ENCODE peak calls at places on chromosomes 13 and 19, in nine cellular contexts. P is esophagus squamous epithelium, Z is heart left ventricle, J is adrenal gland, A is GM12878, N is sigmoid colon, Y is fibroblast of lung, H is neuronal stem cell, D is cardiac muscle cell. M is an unnamed sample.

GRCh38 chr13:102035969-102036368 is 365.9 kb downstream of the FGF14 start:
- DNase-seq in H (no peak), N (no peak), Y (no peak), P (no peak), A (no peak), J (no peak), D (no peak), Z (no peak), M (no peak)

GRCh38 chr19:3404324-3405260 is 38.2 kb downstream of the NFIC start:
- DNase-seq in J (peak; percentile 91), Z (peak; percentile 94), H (no peak), D (no peak), A (no peak), P (no peak), Y (peak; percentile 94), N (peak; percentile 97), M (peak; percentile 90)

GRCh38 chr13:98576963-98577822 is at the start of gene STK24:
- DNase-seq in Y (peak; percentile 84), N (peak; percentile 86), A (no peak), H (peak; percentile 69), Z (peak; percentile 85), J (peak; percentile 68), P (no peak), D (peak; percentile 90), M (peak; percentile 84)

GRCh38 chr13:98919566-98919965 is 58.3 kb downstream of the DOCK9 start:
- DNase-seq in P (no peak), A (no peak), H (no peak), D (no peak), N (no peak), J (no peak), Y (no peak), Z (no peak), M (no peak)

GRCh38 chr19:16587031-16588023 is 15.1 kb upstream of the SLC35E1 start:
- DNase-seq in Y (peak; percentile 9), N (no peak), A (peak; percentile 84), Z (no peak), H (no peak), J (peak; percentile 54), P (no peak), D (peak; percentile 63), M (no peak)

GRCh38 chr19:23804676-23805075 is 46.0 kb upstream of the ZNF681 start:
- DNase-seq in Z (no peak), Y (no peak), D (no peak), N (no peak), P (no peak), H (no peak), A (no peak), J (no peak), M (no peak)

GRCh38 chr13:24247016-24247415 is 62.4 kb upstream of the C1QTNF9 start:
- DNase-seq in Z (no peak), A (no peak), H (no peak), P (no peak), D (peak; percentile 45), J (no peak), N (no peak), Y (no peak), M (no peak)

GRCh38 chr19:48509467-48510194 is 2.0 kb downstream of the LMTK3 start:
- DNase-seq in A (no peak), D (no peak), H (no peak), P (no peak), N (no peak), Z (no peak), Y (no peak), J (no peak), M (no peak)

GRCh38 chr13:23180711-23181110 is at the start of gene SGCG:
- DNase-seq in A (no peak), N (no peak), D (no peak), Z (peak; percentile 41), Y (peak; percentile 21), J (no peak), H (no peak), P (no peak), M (no peak)

GRCh38 chr19:5958074-5958850 is 19.7 kb downstream of the RANBP3 start:
- DNase-seq in H (no peak), Z (no peak), J (no peak), N (no peak), Y (no peak), P (no peak), A (no peak), D (no peak), M (no peak)

GRCh38 chr13:46648166-46648607 is 95.2 kb downstream of the LRCH1 start:
- DNase-seq in Z (no peak), A (no peak), N (peak; percentile 41), P (no peak), H (no peak), D (peak; percentile 56), Y (peak; percentile 54), J (peak; percentile 31), M (no peak)

GRCh38 chr13:98451676-98452105 is 125.2 kb downstream of the STK24 start:
- DNase-seq in J (no peak), H (no peak), Y (peak; percentile 52), P (no peak), Z (peak; percentile 58), N (peak; percentile 92), A (no peak), D (no peak), M (peak; percentile 48)

GRCh38 chr13:99003851-99004471 is 26.1 kb upstream of the DOCK9 start:
- DNase-seq in J (no peak), D (no peak), Y (no peak), H (no peak), N (no peak), A (no peak), Z (no peak), P (no peak), M (no peak)

GRCh38 chr19:12884627-12884925 is 2.4 kb downstream of the KLF1 start:
- DNase-seq in Y (no peak), A (no peak), D (no peak), N (no peak), J (no peak), H (no peak), P (no peak), Z (no peak), M (no peak)

GRCh38 chr13:97266328-97266727 is 44.2 kb downstream of the MBNL2 start:
- DNase-seq in Z (no peak), A (no peak), H (no peak), N (no peak), D (peak; percentile 60), P (no peak), Y (no peak), J (no peak), M (no peak)

GRCh38 chr13:98273067-98273823 is 96.2 kb upstream of the RNF113B start:
- DNase-seq in J (no peak), Y (no peak), Z (no peak), H (no peak), A (no peak), D (no peak), P (no peak), N (no peak), M (no peak)

GRCh38 chr13:33119886-33120543 is 103.8 kb downstream of the KL start:
- DNase-seq in Y (no peak), N (no peak), Z (no peak), H (no peak), A (no peak), P (no peak), J (no peak), D (no peak), M (no peak)

GRCh38 chr13:32581177-32581786 is 5.0 kb upstream of the PDS5B start:
- DNase-seq in H (no peak), Z (no peak), Y (peak; percentile 64), J (no peak), P (no peak), N (no peak), D (peak; percentile 14), A (no peak), M (no peak)

GRCh38 chr13:108193806-108194205 is 21.5 kb downstream of the LIG4 start:
- DNase-seq in Y (no peak), N (no peak), Z (no peak), D (no peak), A (no peak), H (no peak), J (no peak), P (no peak), M (no peak)

GRCh38 chr13:20188649-20189553 is 3.8 kb downstream of the GJB2 start:
- DNase-seq in H (no peak), P (no peak), J (no peak), N (no peak), Z (no peak), D (no peak), A (no peak), Y (no peak), M (no peak)

GRCh38 chr13:112645327-112645914 is 44.4 kb upstream of the ATP11A start:
- DNase-seq in H (no peak), P (no peak), Z (no peak), J (no peak), A (no peak), Y (no peak), D (no peak), N (no peak), M (no peak)

GRCh38 chr19:36547001-36547732 is 19.1 kb upstream of the ZNF260 start:
- DNase-seq in Z (no peak), A (no peak), Y (peak; percentile 25), J (no peak), D (no peak), H (no peak), P (no peak), N (no peak), M (no peak)
- H3K9me3 ChIP-seq in Z (peaks cover 29% of the 10 kb centered on the region), A (peaks cover 61% of the 10 kb centered on the region), Y (peaks cover 11% of the 10 kb centered on the region), J (peaks cover 53% of the 10 kb centered on the region), D (peaks cover 30% of the 10 kb centered on the region), H (peaks cover 100% of the 10 kb centered on the region), P (peaks cover 94% of the 10 kb centered on the region), N (peaks cover 93% of the 10 kb centered on the region), M (peaks cover 100% of the 10 kb centered on the region)

DNA sequence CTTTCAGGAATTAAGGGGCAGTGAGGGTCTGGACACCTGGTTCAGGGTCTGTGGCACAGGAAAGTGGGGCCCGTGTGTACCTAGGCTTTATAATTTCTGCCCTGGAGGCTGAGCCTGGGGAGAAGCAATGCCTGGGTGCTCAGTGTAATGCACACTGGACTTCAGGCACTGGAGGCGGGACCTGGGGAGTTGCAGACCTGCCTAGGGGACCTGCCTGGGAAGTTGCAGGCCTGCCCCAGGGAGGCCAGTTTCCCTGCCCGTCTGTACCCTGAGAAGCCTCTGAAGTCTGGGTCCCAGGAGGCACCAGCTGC is 2.5 kb upstream of the TMEM59L start:
- DNase-seq in A (no peak), P (no peak), H (no peak), N (no peak), Y (no peak), D (no peak), Z (no peak), J (no peak), M (no peak)
- H3K27ac ChIP-seq in A (no peak overlapping the region), P (no peak overlapping the region), H (no peak overlapping the region), N (no peak overlapping the region), Y (no peak overlapping the region), D (no peak overlapping the region), Z (no peak overlapping the region), J (no peak overlapping the region), M (no peak overlapping the region)

GRCh38 chr19:51970718-51971117 is 15.9 kb downstream of the ZNF350 start:
- DNase-seq in D (no peak), A (no peak), N (no peak), Z (no peak), H (no peak), J (no peak), P (no peak), Y (no peak), M (no peak)
- H3K9me3 ChIP-seq in D (peaks cover 4% of the 10 kb centered on the region), A (peaks cover 50% of the 10 kb centered on the region), N (peaks cover 75% of the 10 kb centered on the region), Z (peaks cover 4% of the 10 kb centered on the region), H (peaks cover 91% of the 10 kb centered on the region), J (peaks cover 16% of the 10 kb centered on the region), P (peaks cover 100% of the 10 kb centered on the region), Y (no peaks in the 10 kb centered on the region), M (peaks cover 98% of the 10 kb centered on the region)

DNA sequence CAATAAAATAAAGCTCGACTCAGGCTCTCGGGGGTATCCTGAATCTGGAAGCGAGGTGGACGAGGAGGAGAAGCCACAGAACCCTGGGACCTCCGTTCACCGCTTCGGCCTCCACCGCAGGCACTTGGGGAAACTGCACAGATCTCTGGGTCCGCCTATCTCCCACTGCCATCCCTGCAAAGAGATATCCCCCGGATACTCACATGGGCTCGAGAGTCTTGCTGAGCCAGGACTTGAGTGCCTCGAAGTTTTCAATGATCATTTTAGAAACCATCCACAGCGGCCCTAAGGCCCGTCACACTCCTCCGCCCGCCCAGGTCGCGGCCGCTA is 589 bp downstream of the RBM26 start:
- DNase-seq in Z (peak; percentile 26), J (peak; percentile 25), N (peak; percentile 63), P (no peak), H (no peak), A (no peak), Y (no peak), D (no peak), M (no peak)
- H3K27ac ChIP-seq in Z (peak overlapping the region; percentile 98), J (peak overlapping the region; percentile 94), N (peak overlapping the region; percentile 94), P (peak overlapping the region; percentile 95), H (peak overlapping the region; percentile 95), A (peak overlapping the region; percentile 99), Y (peak overlapping the region; percentile 95), D (peak overlapping the region; percentile 99), M (peak overlapping the region; percentile 95)